ENCODE peak calls at places on chromosomes 7 and 10, in four cellular contexts. E is activated CD8-positive, alpha-beta T cell treated with anti-CD3 and anti-CD28 coated beads for 36 hours; S is CD8-positive, alpha-beta T cell; H is IMR-90. M is an unnamed sample.

GRCh38 chr10:1557081-1557480 is 180.2 kb downstream of the ADARB2 start:
- DNase-seq in E (no peak), S (no peak), H (no peak), M (no peak)

GRCh38 chr10:76357726-76358125 is 926.3 kb downstream of the LRMDA start:
- DNase-seq in E (no peak), S (no peak), H (no peak), M (no peak)

GRCh38 chr7:127447326-127447945 is 54.9 kb upstream of the ZNF800 start:
- DNase-seq in E (peak), S (peak), H (peak), M (peak)

GRCh38 chr7:40996330-40996729 is 706.6 kb downstream of the INHBA start:
- DNase-seq in E (no peak), S (no peak), H (no peak), M (no peak)

GRCh38 chr7:52119537-52119936 is 802.9 kb upstream of the COBL start:
- DNase-seq in E (no peak), S (no peak), H (no peak), M (no peak)

GRCh38 chr7:73669858-73670385 is 2.3 kb downstream of the VPS37D start:
- DNase-seq in E (no peak), S (no peak), H (no peak), M (no peak)

GRCh38 chr10:27240891-27241639 is 468 bp upstream of the ACBD5 start:
- DNase-seq in E (peak), S (no peak), H (no peak), M (no peak)

GRCh38 chr7:50068026-50068425 is 25.0 kb downstream of the ZPBP start:
- DNase-seq in E (peak), S (no peak), H (no peak), M (no peak)

GRCh38 chr7:37960483-37960882 is 40.0 kb downstream of the EPDR1 start:
- DNase-seq in E (no peak), S (no peak), H (no peak), M (no peak)

GRCh38 chr7:96637531-96637930 is 72.1 kb downstream of the SEM1 start:
- DNase-seq in E (no peak), S (no peak), H (no peak), M (no peak)

GRCh38 chr10:78937800-78938694 is 130.7 kb upstream of the ZMIZ1 start:
- DNase-seq in E (peak), S (no peak), H (no peak), M (no peak)

GRCh38 chr10:122541541-122542002 is 19.0 kb upstream of the DMBT1 start:
- DNase-seq in E (peak), S (no peak), H (no peak), M (no peak)

GRCh38 chr10:85224366-85224960 is 896.1 kb downstream of the CCSER2 start:
- DNase-seq in E (no peak), S (no peak), H (no peak), M (no peak)

GRCh38 chr7:157271315-157271990 is 65.4 kb upstream of the DNAJB6 start:
- DNase-seq in E (no peak), S (no peak), H (peak), M (no peak)

GRCh38 chr10:48448796-48449195 is 142.3 kb downstream of the MAPK8 start:
- DNase-seq in E (no peak), S (no peak), H (peak), M (peak)

GRCh38 chr10:85599081-85599480 is 767.5 kb downstream of the GRID1 start:
- DNase-seq in E (no peak), S (no peak), H (no peak), M (no peak)

GRCh38 chr7:44320794-44321371 is 4.5 kb downstream of the CAMK2B start:
- DNase-seq in E (no peak), S (no peak), H (no peak), M (no peak)

GRCh38 chr7:142188159-142188558 is 69.7 kb downstream of the PRSS58 start:
- DNase-seq in E (no peak), S (no peak), H (no peak), M (peak)

GRCh38 chr7:55307123-55307916 is 57.8 kb upstream of the LANCL2 start:
- DNase-seq in E (no peak), S (no peak), H (peak), M (peak)

GRCh38 chr10:113445736-113446135 is 107.1 kb upstream of the HABP2 start:
- DNase-seq in E (no peak), S (no peak), H (no peak), M (no peak)

GRCh38 chr7:10789170-10789569 is 184.5 kb upstream of the PHF14 start:
- DNase-seq in E (no peak), S (no peak), H (no peak), M (no peak)

GRCh38 chr7:114295522-114295921 is 119.1 kb upstream of the FOXP2 start:
- DNase-seq in E (no peak), S (no peak), H (no peak), M (no peak)

GRCh38 chr7:130486114-130486962 is 5.5 kb upstream of the MEST start:
- DNase-seq in E (peak), S (peak), H (no peak), M (no peak)

GRCh38 chr7:95715274-95715673 is 57.1 kb upstream of the DYNC1I1 start:
- DNase-seq in E (no peak), S (no peak), H (no peak), M (no peak)

GRCh38 chr10:51659344-51659743 is 40.1 kb downstream of the CSTF2T start:
- DNase-seq in E (no peak), S (no peak), H (peak), M (no peak)

GRCh38 chr10:112969542-112969941 is 19.5 kb downstream of the TCF7L2 start:
- DNase-seq in E (no peak), S (no peak), H (no peak), M (no peak)

GRCh38 chr7:2114052-2114451 is 118.7 kb downstream of the MAD1L1 start:
- DNase-seq in E (no peak), S (no peak), H (peak), M (peak)

GRCh38 chr7:158050441-158051371 is 536.9 kb downstream of the PTPRN2 start:
- DNase-seq in E (no peak), S (no peak), H (no peak), M (no peak)

GRCh38 chr10:62261666-62262065 is 7.0 kb downstream of the RTKN2 start:
- DNase-seq in E (no peak), S (no peak), H (peak), M (no peak)

GRCh38 chr10:63929826-63930467 is 408.7 kb downstream of the REEP3 start:
- DNase-seq in E (no peak), S (no peak), H (no peak), M (no peak)

GRCh38 chr10:63930584-63930983 is 409.4 kb downstream of the REEP3 start:
- DNase-seq in E (no peak), S (no peak), H (no peak), M (no peak)

GRCh38 chr10:63940277-63940972 is 419.2 kb downstream of the REEP3 start:
- DNase-seq in E (no peak), S (no peak), H (no peak), M (no peak)

GRCh38 chr10:63935705-63936104 is 414.5 kb downstream of the REEP3 start:
- DNase-seq in E (no peak), S (no peak), H (no peak), M (no peak)
- TF ChIP-seq CTCF in E (no peak), S (no peak), H (no peak), M (no peak)

GRCh38 chr7:112753298-112753697 is 36.9 kb downstream of the TMEM168 start:
- DNase-seq in E (no peak), S (no peak), H (no peak), M (no peak)

GRCh38 chr7:112748381-112748780 is 41.8 kb downstream of the TMEM168 start:
- DNase-seq in E (no peak), S (no peak), H (no peak), M (no peak)

GRCh38 chr7:112752576-112752975 is 37.6 kb downstream of the TMEM168 start:
- DNase-seq in E (no peak), S (no peak), H (no peak), M (no peak)

GRCh38 chr7:112745635-112746034 is 44.6 kb downstream of the TMEM168 start:
- DNase-seq in E (no peak), S (no peak), H (no peak), M (no peak)

DNA sequence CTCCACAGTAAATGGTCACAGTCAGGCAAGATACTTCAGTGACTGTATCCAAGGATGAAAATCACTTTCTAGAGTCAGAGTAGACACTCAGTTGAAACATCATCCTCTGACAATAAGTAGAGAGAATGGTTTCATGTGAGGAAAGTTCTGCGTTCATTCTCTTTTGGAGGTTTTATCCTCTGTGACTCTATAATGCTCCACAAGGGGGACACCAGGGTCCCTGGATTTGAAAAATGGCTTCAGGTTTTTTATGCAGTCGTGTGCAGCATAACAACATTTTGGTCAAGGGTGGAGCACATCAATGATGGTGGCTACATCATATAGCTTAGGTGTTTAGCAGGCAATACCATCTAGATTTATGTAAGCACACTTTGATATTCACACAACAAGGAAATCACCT is 40.4 kb downstream of the TMEM168 start:
- DNase-seq in E (no peak), S (no peak), H (no peak), M (no peak)
- TF ChIP-seq CTCF in E (no peak), S (no peak), H (no peak), M (peak)

DNA sequence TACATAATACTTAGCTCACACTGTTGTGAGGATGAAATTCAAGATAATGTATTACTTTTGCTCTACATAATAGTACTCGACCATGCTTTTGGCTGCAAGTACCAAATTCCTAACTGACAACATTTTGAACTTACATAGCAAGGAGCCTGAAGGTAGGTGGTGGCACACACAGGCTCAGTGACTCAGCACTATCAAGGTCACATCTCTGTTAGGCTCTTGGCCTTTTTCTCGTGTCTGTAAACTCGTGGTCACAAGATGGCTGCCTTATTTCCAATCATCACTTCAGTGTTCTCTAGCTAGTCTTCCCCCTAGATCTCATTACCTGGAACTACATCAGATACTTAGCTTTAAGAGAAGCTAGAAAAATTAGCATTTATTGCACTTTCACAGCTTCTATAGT is 61.4 kb upstream of the ABCB5 start:
- DNase-seq in E (no peak), S (no peak), H (no peak), M (no peak)
- TF ChIP-seq CTCF in E (no peak), S (no peak), H (no peak), M (no peak)

DNA sequence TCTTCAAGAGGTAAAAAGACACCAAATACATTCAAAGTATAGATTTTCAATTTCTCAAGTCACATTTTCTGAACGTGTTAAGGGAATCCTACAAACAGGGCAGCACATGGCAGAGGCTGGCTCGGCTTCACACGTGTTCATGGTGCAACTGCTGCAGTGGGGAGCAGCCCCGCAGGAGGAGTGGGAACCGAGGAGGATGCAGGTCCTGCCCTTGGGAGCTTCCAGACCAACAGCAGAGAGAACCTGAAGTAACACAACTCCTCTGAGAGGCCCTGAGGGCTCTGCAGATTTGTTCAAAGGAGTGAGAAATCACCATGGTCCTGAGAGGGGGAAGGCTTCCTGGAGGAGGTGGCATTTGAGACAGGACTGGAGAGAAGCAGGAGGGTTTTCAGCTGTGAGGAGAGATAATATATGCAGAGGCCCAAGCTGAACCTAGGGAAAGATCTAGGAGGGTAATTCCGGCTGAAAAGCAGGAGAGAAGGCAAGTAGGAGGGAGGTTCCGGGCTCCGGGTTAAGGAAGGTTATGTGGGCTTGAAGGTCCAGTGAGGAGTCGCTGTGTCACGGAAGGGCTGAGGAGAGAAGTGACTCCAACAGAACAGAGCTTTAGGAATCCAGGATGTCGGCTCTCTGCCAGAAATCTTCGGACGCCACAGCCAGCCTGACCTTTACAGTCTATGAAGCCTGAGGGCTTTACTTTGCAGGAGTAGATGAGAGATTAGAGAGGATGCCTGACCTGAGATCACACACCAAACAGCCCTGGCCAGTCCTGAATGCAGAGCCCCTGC is 77.5 kb downstream of the GPR26 start:
- DNase-seq in E (no peak), S (no peak), H (no peak), M (no peak)
- TF ChIP-seq CTCF in E (no peak), S (no peak), H (no peak), M (no peak)

GRCh38 chr10:32961892-32962369 is 3.9 kb upstream of the ITGB1 start:
- DNase-seq in E (no peak), S (no peak), H (peak), M (peak)
- TF ChIP-seq CTCF in E (no peak), S (no peak), H (peak), M (peak)

DNA sequence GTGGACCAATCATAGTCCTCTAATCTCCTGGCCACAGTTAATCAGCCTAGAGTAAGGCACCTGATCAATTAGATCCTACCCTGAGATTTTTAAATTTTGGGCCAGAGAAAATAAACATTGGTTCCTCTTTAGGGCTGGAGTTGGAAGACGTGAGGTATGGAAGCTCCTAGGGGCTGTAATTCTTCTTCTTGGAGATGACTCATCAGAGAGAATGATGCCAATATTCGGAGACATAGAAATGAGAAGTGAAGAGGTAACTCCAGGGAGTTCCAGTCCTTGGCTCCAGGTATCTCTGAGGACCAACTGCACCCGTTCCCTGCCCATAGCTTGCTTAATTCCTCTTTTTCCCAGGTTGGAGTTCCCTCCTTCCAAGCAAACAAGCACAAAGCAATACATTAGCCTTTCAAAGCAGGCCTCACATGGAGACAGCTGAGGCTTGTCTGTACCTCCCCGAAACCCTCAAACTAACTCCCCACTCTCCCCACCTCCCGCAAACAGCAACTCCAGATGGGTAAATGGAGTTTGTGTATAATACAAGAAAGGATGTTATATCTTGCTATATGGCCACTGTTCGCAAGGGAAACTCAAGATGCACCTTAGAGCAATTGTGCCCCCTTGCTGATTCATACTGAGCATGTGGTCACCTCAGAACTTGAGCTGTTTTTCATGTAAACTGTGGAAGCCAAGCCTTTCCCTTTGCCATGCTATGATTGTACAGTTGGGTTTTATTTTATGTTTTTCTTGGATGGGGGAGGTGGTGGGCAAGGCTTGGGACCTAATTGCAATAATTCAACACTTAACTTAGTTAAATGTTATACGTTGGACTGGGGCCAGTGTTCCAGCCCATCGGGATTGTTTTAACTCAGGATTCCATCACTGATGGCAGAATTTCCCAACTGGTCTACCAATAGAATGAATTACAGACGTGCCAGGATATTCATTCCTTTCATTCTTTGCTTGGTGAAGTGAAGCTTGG is 29.3 kb downstream of the PIK3AP1 start:
- DNase-seq in E (peak), S (no peak), H (peak), M (no peak)
- TF ChIP-seq CTCF in E (peak), S (no peak), H (peak), M (peak)

GRCh38 chr7:106099539-106099938 is 12.6 kb downstream of the SYPL1 start:
- DNase-seq in E (no peak), S (no peak), H (no peak), M (no peak)

GRCh38 chr7:106092204-106092603 is 19.9 kb downstream of the SYPL1 start:
- DNase-seq in E (no peak), S (no peak), H (no peak), M (no peak)

GRCh38 chr7:106095634-106096033 is 16.5 kb downstream of the SYPL1 start:
- DNase-seq in E (no peak), S (no peak), H (no peak), M (no peak)

GRCh38 chr7:106098889-106099288 is 13.2 kb downstream of the SYPL1 start:
- DNase-seq in E (no peak), S (no peak), H (no peak), M (no peak)

DNA sequence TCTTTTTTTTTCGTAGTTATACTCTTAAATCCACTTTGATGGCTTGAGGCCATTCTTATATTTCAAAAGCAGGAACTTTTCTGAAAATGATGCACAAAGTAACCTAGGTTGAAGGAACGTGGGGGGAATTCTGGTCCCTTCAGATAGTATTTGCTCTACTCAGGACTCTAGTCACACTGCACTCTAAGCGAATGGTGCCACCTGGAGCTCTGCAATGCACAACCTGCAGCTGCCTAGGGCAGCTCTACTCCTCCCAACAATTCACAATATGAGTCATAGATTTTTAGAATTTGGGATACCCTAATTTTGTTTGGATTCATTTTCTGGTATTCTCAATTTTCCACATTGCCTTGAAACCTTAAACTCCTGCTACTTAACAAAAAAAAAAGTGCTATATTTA is 17.3 kb downstream of the SYPL1 start:
- DNase-seq in E (no peak), S (no peak), H (no peak), M (no peak)
- TF ChIP-seq CTCF in E (no peak), S (no peak), H (no peak), M (no peak)

GRCh38 chr7:48168159-48168558 is 3.1 kb upstream of the ABCA13 start:
- DNase-seq in E (no peak), S (no peak), H (peak), M (peak)
- TF ChIP-seq CTCF in E (no peak), S (no peak), H (peak), M (peak)

M was measured in brain microvascular endothelial cell.